ENCODE peak calls at places on chromosomes 2 and 18, in seven cellular contexts. L is AG08396; H is sigmoid colon; M is iPS-NIHi11; E is HCT116; V is GM12891; T is activated T-cell treated with anti-CD3 and anti-CD28 coated beads, Interleukin-2, amount 50 U/mL, for 48 hours. P is an unnamed sample.
A peak's percentile ranks its signal among the peaks of the same experiment; 100 is the strongest.

GRCh38 chr18:54880706-54881105 is 52.4 kb downstream of the RAB27B start:
- DNase-seq in L (peak; percentile 14), H (no peak), M (no peak), E (no peak), V (no peak), T (no peak), P (no peak)

GRCh38 chr2:145136702-145137101 is 616.8 kb upstream of the ZEB2 start:
- DNase-seq in L (no peak), H (no peak), M (no peak), E (no peak), V (no peak), T (no peak), P (no peak)

GRCh38 chr18:42268793-42269192 is 313.8 kb downstream of the PIK3C3 start:
- DNase-seq in L (no peak), H (no peak), M (no peak), E (no peak), V (no peak), T (no peak), P (no peak)

GRCh38 chr2:216850665-216851327 is 9.1 kb downstream of the TNP1 start:
- DNase-seq in L (no peak), H (no peak), M (no peak), E (no peak), V (no peak), T (no peak), P (no peak)

GRCh38 chr2:122596541-122596940 is 841.1 kb downstream of the TSN start:
- DNase-seq in L (no peak), H (no peak), M (no peak), E (no peak), V (no peak), T (no peak), P (no peak)

GRCh38 chr2:37711308-37711731 is 39.9 kb upstream of the CDC42EP3 start:
- DNase-seq in L (peak; percentile 79), H (no peak), M (peak; percentile 58), E (peak; percentile 26), V (no peak), T (peak; percentile 38), P (no peak)

GRCh38 chr2:202147775-202148174 is 74.7 kb downstream of the KIAA2012 start:
- DNase-seq in L (no peak), H (no peak), M (no peak), E (no peak), V (no peak), T (no peak), P (no peak)

GRCh38 chr2:55151721-55152433 is 80.2 kb downstream of the CLHC1 start:
- DNase-seq in L (no peak), H (no peak), M (no peak), E (no peak), V (no peak), T (no peak), P (no peak)

GRCh38 chr2:23271230-23271629 is 113.7 kb upstream of the KLHL29 start:
- DNase-seq in L (no peak), H (no peak), M (no peak), E (no peak), V (no peak), T (no peak), P (no peak)

GRCh38 chr2:188244383-188244782 is 47.3 kb upstream of the GULP1 start:
- DNase-seq in L (peak; percentile 6), H (no peak), M (no peak), E (no peak), V (no peak), T (no peak), P (no peak)

GRCh38 chr2:211829725-211830124 is 708.9 kb downstream of the ERBB4 start:
- DNase-seq in L (no peak), H (no peak), M (no peak), E (no peak), V (no peak), T (no peak), P (no peak)

GRCh38 chr2:158905824-158906223 is 62.6 kb upstream of the TANC1 start:
- DNase-seq in L (no peak), H (no peak), M (no peak), E (no peak), V (no peak), T (no peak), P (no peak)

GRCh38 chr2:85755122-85756027 is 1.6 kb downstream of the ATOH8 start:
- DNase-seq in L (peak; percentile 63), H (no peak), M (no peak), E (no peak), V (no peak), T (peak; percentile 26), P (peak; percentile 67)

GRCh38 chr2:189113963-189114362 is 65.6 kb downstream of the COL5A2 start:
- DNase-seq in L (no peak), H (no peak), M (no peak), E (no peak), V (no peak), T (no peak), P (no peak)

GRCh38 chr2:235607541-235608199 is 113.8 kb downstream of the AGAP1 start:
- DNase-seq in L (no peak), H (no peak), M (no peak), E (no peak), V (no peak), T (no peak), P (no peak)

GRCh38 chr18:35513181-35513932 is 15.6 kb upstream of the INO80C start:
- DNase-seq in L (peak; percentile 61), H (no peak), M (peak; percentile 59), E (peak; percentile 54), V (no peak), T (no peak), P (peak; percentile 69)

GRCh38 chr2:54904836-54905235 is 145.4 kb downstream of the RTN4 start:
- DNase-seq in L (no peak), H (no peak), M (no peak), E (peak; percentile 26), V (no peak), T (no peak), P (no peak)

GRCh38 chr2:96530474-96531357 is 5.8 kb upstream of the ARID5A start:
- DNase-seq in L (no peak), H (peak; percentile 61), M (no peak), E (no peak), V (no peak), T (peak; percentile 61), P (peak; percentile 48)

GRCh38 chr18:76209597-76209996 is 285.4 kb downstream of the ZNF516 start:
- DNase-seq in L (peak; percentile 43), H (no peak), M (no peak), E (no peak), V (no peak), T (peak; percentile 23), P (no peak)

GRCh38 chr18:76468345-76469275 is 26.4 kb downstream of the ZNF516 start:
- DNase-seq in L (no peak), H (peak; percentile 48), M (no peak), E (no peak), V (no peak), T (peak; percentile 13), P (no peak)

GRCh38 chr2:74835831-74836674 is 2.1 kb downstream of the HK2 start:
- DNase-seq in L (peak; percentile 54), H (no peak), M (peak; percentile 67), E (peak; percentile 51), V (peak; percentile 59), T (no peak), P (no peak)

GRCh38 chr18:79951545-79952456 is at the start of gene SLC66A2:
- DNase-seq in L (peak; percentile 98), H (peak; percentile 94), M (peak; percentile 97), E (peak; percentile 50), V (peak; percentile 95), T (peak; percentile 97), P (peak; percentile 98)

GRCh38 chr18:51195602-51196115 is 1.8 kb downstream of the MEX3C start:
- DNase-seq in L (peak; percentile 8), H (no peak), M (peak; percentile 46), E (peak; percentile 18), V (no peak), T (peak; percentile 54), P (no peak)

GRCh38 chr18:59502899-59503245 is 143.8 kb upstream of the LMAN1 start:
- DNase-seq in L (peak; percentile 16), H (peak; percentile 76), M (no peak), E (no peak), V (no peak), T (no peak), P (no peak)

GRCh38 chr2:133421516-133422324 is 146.5 kb downstream of the NCKAP5 start:
- DNase-seq in L (peak; percentile 23), H (no peak), M (no peak), E (no peak), V (no peak), T (no peak), P (no peak)

GRCh38 chr2:9163306-9164111 is 43.1 kb upstream of the ASAP2 start:
- DNase-seq in L (peak; percentile 31), H (no peak), M (no peak), E (no peak), V (no peak), T (no peak), P (no peak)

GRCh38 chr2:171923206-171923605 is 945 bp downstream of the HAT1 start:
- DNase-seq in L (no peak), H (no peak), M (no peak), E (peak; percentile 3), V (no peak), T (no peak), P (peak; percentile 46)

GRCh38 chr2:189474526-189474925 is 33.3 kb downstream of the WDR75 start:
- DNase-seq in L (no peak), H (no peak), M (no peak), E (no peak), V (no peak), T (no peak), P (no peak)

GRCh38 chr2:16665746-16666452 is at the start of gene CYRIA:
- DNase-seq in L (peak; percentile 76), H (peak; percentile 81), M (peak; percentile 75), E (no peak), V (peak; percentile 28), T (peak; percentile 74), P (peak; percentile 85)

GRCh38 chr2:25044990-25045389 is 3.1 kb downstream of the EFR3B start:
- DNase-seq in L (no peak), H (no peak), M (no peak), E (no peak), V (no peak), T (peak; percentile 54), P (no peak)

GRCh38 chr2:53913721-53914120 is 54.0 kb upstream of the GPR75 start:
- DNase-seq in L (peak; percentile 9), H (no peak), M (no peak), E (no peak), V (peak; percentile 8), T (peak; percentile 36), P (no peak)